ENCODE peak calls at places on chromosomes 5 and 9, in five cellular contexts. U is WTC11, Y is NAMALWA, K is stromal cell of bone marrow, I is MV-4-11. T is an unnamed sample.

GRCh38 chr9:133403766-133404439 is 13.9 kb downstream of the REXO4 start:
- DNase-seq in U (peak; percentile 72), Y (peak; percentile 57), K (no peak), I (no peak), T (peak; percentile 41)

GRCh38 chr9:12702160-12702758 is 9.1 kb downstream of the TYRP1 start:
- DNase-seq in U (peak; percentile 44), I (no peak), K (peak; percentile 70), Y (no peak), T (peak; percentile 78)

GRCh38 chr5:5373351-5374033 is 49.0 kb upstream of the ICE1 start:
- DNase-seq in U (no peak), K (peak; percentile 21), Y (no peak), I (no peak), T (no peak)

GRCh38 chr9:131257266-131258025 is 18.9 kb downstream of the FAM78A start:
- DNase-seq in K (no peak), I (no peak), Y (no peak), U (no peak), T (no peak)

GRCh38 chr5:118249386-118249785 is 739.0 kb downstream of the DTWD2 start:
- DNase-seq in K (no peak), I (peak; percentile 91), U (no peak), Y (peak; percentile 11), T (no peak)

GRCh38 chr9:128553695-128554094 is 1.3 kb downstream of the SPTAN1 start:
- DNase-seq in Y (no peak), U (no peak), K (peak; percentile 77), I (no peak), T (peak; percentile 88)

GRCh38 chr5:180802325-180803180 is at the start of gene MGAT1:
- DNase-seq in Y (peak; percentile 73), K (peak; percentile 70), U (peak; percentile 75), I (peak; percentile 74), T (peak; percentile 84)

GRCh38 chr5:145776886-145777285 is 58.3 kb downstream of the PRELID2 start:
- DNase-seq in Y (no peak), I (no peak), K (no peak), U (no peak), T (peak; percentile 65)

GRCh38 chr9:109453210-109453842 is 44.8 kb downstream of the PTPN3 start:
- DNase-seq in I (no peak), U (no peak), K (no peak), Y (no peak), T (peak; percentile 88)

GRCh38 chr5:35345222-35345621 is 114.9 kb upstream of the PRLR start:
- DNase-seq in K (no peak), I (no peak), Y (no peak), U (no peak), T (peak; percentile 12)

GRCh38 chr5:150624334-150625163 is 15.9 kb upstream of the SYNPO start:
- DNase-seq in K (no peak), U (peak; percentile 48), I (no peak), Y (peak; percentile 23), T (no peak)

GRCh38 chr9:114499941-114500528 is 5.2 kb downstream of the WHRN start:
- DNase-seq in U (no peak), Y (no peak), I (no peak), K (no peak), T (no peak)

GRCh38 chr9:105633373-105633772 is 28.9 kb upstream of the TAL2 start:
- DNase-seq in I (no peak), K (no peak), U (no peak), Y (no peak), T (no peak)

GRCh38 chr5:115470921-115471320 is 73.7 kb downstream of the FEM1C start:
- DNase-seq in U (no peak), K (no peak), I (no peak), Y (no peak), T (no peak)

GRCh38 chr5:77425998-77426659 is 66.0 kb downstream of the WDR41 start:
- DNase-seq in U (no peak), Y (no peak), K (no peak), I (no peak), T (no peak)

GRCh38 chr9:129553277-129553676 is 67.6 kb downstream of the C9orf50 start:
- DNase-seq in I (no peak), K (no peak), Y (no peak), U (no peak), T (no peak)

GRCh38 chr9:93020785-93021670 is 37.5 kb upstream of the SUSD3 start:
- DNase-seq in U (no peak), I (peak; percentile 50), K (no peak), Y (no peak), T (peak; percentile 46)

GRCh38 chr9:87193925-87194380 is 246.6 kb upstream of the GAS1 start:
- DNase-seq in Y (no peak), I (no peak), K (peak; percentile 90), U (no peak), T (peak; percentile 97)

GRCh38 chr5:172972557-172972956 is 11.0 kb upstream of the ATP6V0E1 start:
- DNase-seq in Y (no peak), U (no peak), I (no peak), K (no peak), T (no peak)

GRCh38 chr5:54573783-54574485 is 56.4 kb downstream of the SNX18 start:
- DNase-seq in I (peak; percentile 38), Y (no peak), U (no peak), K (no peak), T (no peak)

GRCh38 chr9:135379540-135380267 is 99.9 kb upstream of the PPP1R26 start:
- DNase-seq in I (no peak), K (no peak), U (no peak), Y (peak; percentile 15), T (no peak)

GRCh38 chr5:108487951-108488350 is 106.1 kb upstream of the FBXL17 start:
- DNase-seq in Y (no peak), K (peak; percentile 32), U (no peak), I (no peak), T (peak; percentile 10)

GRCh38 chr5:133925866-133926488 is 42.4 kb downstream of the C5orf15 start:
- DNase-seq in U (no peak), Y (no peak), K (no peak), I (peak; percentile 24), T (peak; percentile 41)

GRCh38 chr9:76516350-76516749 is 57.4 kb downstream of the GCNT1 start:
- DNase-seq in I (no peak), U (no peak), K (no peak), Y (no peak), T (peak; percentile 23)

GRCh38 chr9:118563677-118564076 is 805.6 kb downstream of the BRINP1 start:
- DNase-seq in Y (no peak), K (no peak), I (no peak), U (no peak), T (peak; percentile 48)

GRCh38 chr5:122985006-122985700 is 51.4 kb downstream of the PPIC start:
- DNase-seq in K (no peak), U (no peak), I (no peak), Y (no peak), T (no peak)

GRCh38 chr9:128421474-128422010 is 885 bp downstream of the CERCAM start:
- DNase-seq in K (no peak), Y (no peak), U (no peak), I (peak; percentile 44), T (no peak)

GRCh38 chr5:178205010-178205748 is 846 bp downstream of the HNRNPAB start:
- DNase-seq in I (peak; percentile 66), U (peak; percentile 65), Y (peak; percentile 79), K (peak; percentile 54), T (peak; percentile 81)

GRCh38 chr9:136282272-136282861 is 21.5 kb downstream of the CCDC187 start:
- DNase-seq in Y (peak; percentile 83), U (no peak), I (no peak), K (no peak), T (no peak)

GRCh38 chr9:93676310-93677054 is 100.1 kb downstream of the PHF2 start:
- DNase-seq in I (no peak), K (no peak), U (peak; percentile 1), Y (no peak), T (no peak)

GRCh38 chr9:34072410-34072809 is 23.7 kb upstream of the UBAP2 start:
- DNase-seq in U (no peak), K (no peak), I (no peak), Y (no peak), T (no peak)

GRCh38 chr9:133701981-133702797 is 36.0 kb downstream of the SARDH start:
- DNase-seq in K (no peak), U (peak; percentile 21), Y (no peak), I (no peak), T (peak; percentile 66)

GRCh38 chr9:90142580-90142979 is 500.0 kb downstream of the DIRAS2 start:
- DNase-seq in U (peak; percentile 48), K (peak; percentile 19), Y (peak; percentile 73), I (peak; percentile 47), T (peak; percentile 63)

GRCh38 chr9:69155341-69156030 is 18.6 kb upstream of the TJP2 start:
- DNase-seq in U (peak; percentile 72), K (no peak), Y (no peak), I (no peak), T (no peak)

GRCh38 chr9:104906441-104907277 is 21.3 kb downstream of the ABCA1 start:
- DNase-seq in Y (no peak), I (no peak), U (no peak), K (peak; percentile 87), T (peak; percentile 70)

GRCh38 chr9:33132249-33132772 is 34.8 kb downstream of the B4GALT1 start:
- DNase-seq in I (no peak), Y (no peak), K (peak; percentile 88), U (no peak), T (peak; percentile 55)